ENCODE peak calls at places on chromosomes 13 and 19, in seven cellular contexts. One of them, this sample, is unnamed.

GRCh38 chr13:36362251-36362650 is 16.1 kb upstream of the SPART start:
- DNase-seq in head of caudate nucleus: no peak
- DNase-seq in NB4: peak; percentile 64
- DNase-seq in neuronal stem cell: no peak
- DNase-seq in activated T-helper 1 cell treated with anti-CD3 and anti-CD28 coated beads, Interleukin-2, amount 50 U/mL, for 16 hours: no peak
- DNase-seq in body of pancreas: no peak
- DNase-seq in PC-9: peak; percentile 76
- DNase-seq in this sample: peak; percentile 53

GRCh38 chr13:60425332-60425731 is 28.3 kb downstream of the TDRD3 start:
- DNase-seq in neuronal stem cell: no peak
- DNase-seq in PC-9: no peak
- DNase-seq in NB4: no peak
- DNase-seq in activated T-helper 1 cell treated with anti-CD3 and anti-CD28 coated beads, Interleukin-2, amount 50 U/mL, for 16 hours: no peak
- DNase-seq in body of pancreas: no peak
- DNase-seq in head of caudate nucleus: no peak
- DNase-seq in this sample: no peak

GRCh38 chr13:37526710-37527446 is 71.7 kb downstream of the POSTN start:
- DNase-seq in activated T-helper 1 cell treated with anti-CD3 and anti-CD28 coated beads, Interleukin-2, amount 50 U/mL, for 16 hours: no peak
- DNase-seq in neuronal stem cell: no peak
- DNase-seq in NB4: no peak
- DNase-seq in body of pancreas: no peak
- DNase-seq in head of caudate nucleus: no peak
- DNase-seq in PC-9: no peak
- DNase-seq in this sample: no peak

GRCh38 chr13:32941368-32941767 is 74.9 kb upstream of the KL start:
- DNase-seq in body of pancreas: no peak
- DNase-seq in head of caudate nucleus: no peak
- DNase-seq in neuronal stem cell: no peak
- DNase-seq in NB4: no peak
- DNase-seq in activated T-helper 1 cell treated with anti-CD3 and anti-CD28 coated beads, Interleukin-2, amount 50 U/mL, for 16 hours: no peak
- DNase-seq in PC-9: no peak
- DNase-seq in this sample: no peak

GRCh38 chr19:48962029-48962848 is 2.9 kb upstream of the FTL start:
- DNase-seq in activated T-helper 1 cell treated with anti-CD3 and anti-CD28 coated beads, Interleukin-2, amount 50 U/mL, for 16 hours: no peak
- DNase-seq in PC-9: peak; percentile 72
- DNase-seq in NB4: peak; percentile 87
- DNase-seq in body of pancreas: peak; percentile 78
- DNase-seq in head of caudate nucleus: no peak
- DNase-seq in neuronal stem cell: no peak
- DNase-seq in this sample: peak; percentile 87

GRCh38 chr19:3606690-3607289 is at the start of gene TBXA2R:
- DNase-seq in activated T-helper 1 cell treated with anti-CD3 and anti-CD28 coated beads, Interleukin-2, amount 50 U/mL, for 16 hours: no peak
- DNase-seq in neuronal stem cell: no peak
- DNase-seq in body of pancreas: peak; percentile 49
- DNase-seq in PC-9: no peak
- DNase-seq in NB4: no peak
- DNase-seq in head of caudate nucleus: peak; percentile 73
- DNase-seq in this sample: no peak

GRCh38 chr19:52155596-52156359 is 15.6 kb downstream of the ZNF836 start:
- DNase-seq in head of caudate nucleus: no peak
- DNase-seq in activated T-helper 1 cell treated with anti-CD3 and anti-CD28 coated beads, Interleukin-2, amount 50 U/mL, for 16 hours: no peak
- DNase-seq in NB4: no peak
- DNase-seq in PC-9: no peak
- DNase-seq in body of pancreas: no peak
- DNase-seq in neuronal stem cell: no peak
- DNase-seq in this sample: no peak

GRCh38 chr13:49356224-49356623 is 87.6 kb downstream of the CAB39L start:
- DNase-seq in NB4: no peak
- DNase-seq in PC-9: no peak
- DNase-seq in body of pancreas: no peak
- DNase-seq in neuronal stem cell: no peak
- DNase-seq in activated T-helper 1 cell treated with anti-CD3 and anti-CD28 coated beads, Interleukin-2, amount 50 U/mL, for 16 hours: no peak
- DNase-seq in head of caudate nucleus: no peak
- DNase-seq in this sample: no peak

GRCh38 chr13:52405767-52406494 is at the start of gene THSD1:
- DNase-seq in NB4: peak; percentile 44
- DNase-seq in head of caudate nucleus: no peak
- DNase-seq in activated T-helper 1 cell treated with anti-CD3 and anti-CD28 coated beads, Interleukin-2, amount 50 U/mL, for 16 hours: no peak
- DNase-seq in body of pancreas: peak; percentile 13
- DNase-seq in PC-9: no peak
- DNase-seq in neuronal stem cell: peak; percentile 17
- DNase-seq in this sample: no peak

GRCh38 chr13:97261254-97262015 is 39.3 kb downstream of the MBNL2 start:
- DNase-seq in NB4: no peak
- DNase-seq in neuronal stem cell: no peak
- DNase-seq in PC-9: no peak
- DNase-seq in body of pancreas: peak; percentile 25
- DNase-seq in head of caudate nucleus: no peak
- DNase-seq in activated T-helper 1 cell treated with anti-CD3 and anti-CD28 coated beads, Interleukin-2, amount 50 U/mL, for 16 hours: no peak
- DNase-seq in this sample: no peak

GRCh38 chr19:8028951-8029491 is 23.5 kb upstream of the CCL25 start:
- DNase-seq in body of pancreas: no peak
- DNase-seq in head of caudate nucleus: no peak
- DNase-seq in NB4: no peak
- DNase-seq in neuronal stem cell: peak; percentile 97
- DNase-seq in PC-9: no peak
- DNase-seq in activated T-helper 1 cell treated with anti-CD3 and anti-CD28 coated beads, Interleukin-2, amount 50 U/mL, for 16 hours: no peak
- DNase-seq in this sample: no peak

GRCh38 chr13:37226966-37227365 is 121.5 kb upstream of the CSNK1A1L start:
- DNase-seq in neuronal stem cell: no peak
- DNase-seq in body of pancreas: no peak
- DNase-seq in head of caudate nucleus: no peak
- DNase-seq in NB4: no peak
- DNase-seq in PC-9: no peak
- DNase-seq in activated T-helper 1 cell treated with anti-CD3 and anti-CD28 coated beads, Interleukin-2, amount 50 U/mL, for 16 hours: no peak
- DNase-seq in this sample: no peak

GRCh38 chr19:40264314-40265054 is 20.7 kb downstream of the AKT2 start:
- DNase-seq in NB4: no peak
- DNase-seq in neuronal stem cell: no peak
- DNase-seq in PC-9: no peak
- DNase-seq in activated T-helper 1 cell treated with anti-CD3 and anti-CD28 coated beads, Interleukin-2, amount 50 U/mL, for 16 hours: no peak
- DNase-seq in body of pancreas: no peak
- DNase-seq in head of caudate nucleus: no peak
- DNase-seq in this sample: no peak

GRCh38 chr19:5863030-5863665 is 7.2 kb downstream of the FUT5 start:
- DNase-seq in neuronal stem cell: no peak
- DNase-seq in PC-9: no peak
- DNase-seq in head of caudate nucleus: no peak
- DNase-seq in activated T-helper 1 cell treated with anti-CD3 and anti-CD28 coated beads, Interleukin-2, amount 50 U/mL, for 16 hours: no peak
- DNase-seq in body of pancreas: no peak
- DNase-seq in NB4: no peak
- DNase-seq in this sample: no peak

GRCh38 chr13:59303433-59303832 is 860.3 kb downstream of the DIAPH3 start:
- DNase-seq in PC-9: no peak
- DNase-seq in neuronal stem cell: no peak
- DNase-seq in NB4: no peak
- DNase-seq in body of pancreas: no peak
- DNase-seq in head of caudate nucleus: no peak
- DNase-seq in activated T-helper 1 cell treated with anti-CD3 and anti-CD28 coated beads, Interleukin-2, amount 50 U/mL, for 16 hours: no peak
- DNase-seq in this sample: no peak

GRCh38 chr19:34345934-34346333 is 19.1 kb upstream of the GPI start:
- DNase-seq in neuronal stem cell: no peak
- DNase-seq in body of pancreas: peak; percentile 66
- DNase-seq in NB4: peak; percentile 64
- DNase-seq in PC-9: peak; percentile 76
- DNase-seq in head of caudate nucleus: peak; percentile 87
- DNase-seq in activated T-helper 1 cell treated with anti-CD3 and anti-CD28 coated beads, Interleukin-2, amount 50 U/mL, for 16 hours: peak; percentile 45
- DNase-seq in this sample: peak; percentile 53

GRCh38 chr13:112895521-112896465 is 73.2 kb upstream of the MCF2L start:
- DNase-seq in head of caudate nucleus: no peak
- DNase-seq in PC-9: no peak
- DNase-seq in NB4: no peak
- DNase-seq in activated T-helper 1 cell treated with anti-CD3 and anti-CD28 coated beads, Interleukin-2, amount 50 U/mL, for 16 hours: no peak
- DNase-seq in neuronal stem cell: no peak
- DNase-seq in body of pancreas: no peak
- DNase-seq in this sample: no peak

This sample was measured in MV-4-11.